ENCODE peak calls at places on chromosomes 2 and 18, in nine cellular contexts. A is CD8-positive, alpha-beta T cell; E is PC-3; Q is heart left ventricle; V is tibial nerve; B is left ventricle myocardium inferior; K is H9; Y is uterus; S is A673. W is an unnamed sample.

GRCh38 chr2:67216881-67217280 is 180.3 kb upstream of the ETAA1 start:
- DNase-seq in V (no peak), A (no peak), B (no peak), Q (no peak), E (no peak), K (no peak), S (peak; percentile 25), Y (no peak), W (peak; percentile 54)

GRCh38 chr2:11788725-11789124 is 42.3 kb downstream of the LPIN1 start:
- DNase-seq in Y (no peak), K (no peak), E (no peak), Q (no peak), S (no peak), A (no peak), B (no peak), V (no peak), W (no peak)

GRCh38 chr18:74631242-74632087 is 33.8 kb downstream of the ZNF407 start:
- DNase-seq in E (no peak), K (no peak), Q (no peak), B (no peak), A (no peak), V (no peak), S (no peak), Y (no peak), W (no peak)

GRCh38 chr2:161306919-161307318 is 1.3 kb upstream of the PSMD14 start:
- DNase-seq in V (no peak), E (no peak), Q (no peak), K (peak; percentile 42), A (no peak), S (no peak), Y (no peak), B (no peak), W (peak; percentile 31)

GRCh38 chr2:173159794-173160463 is 84.3 kb downstream of the MAP3K20 start:
- DNase-seq in Y (peak; percentile 95), E (peak; percentile 96), A (no peak), B (peak; percentile 80), V (peak; percentile 65), K (peak; percentile 38), S (peak; percentile 70), Q (peak; percentile 43), W (no peak)

GRCh38 chr18:14074187-14074586 is 58.0 kb downstream of the ZNF519 start:
- DNase-seq in B (no peak), K (peak; percentile 72), S (peak; percentile 43), E (peak; percentile 13), Q (no peak), A (no peak), Y (no peak), V (no peak), W (peak; percentile 21)

GRCh38 chr2:79253375-79253774 is 93.8 kb upstream of the REG3A start:
- DNase-seq in V (no peak), E (no peak), Q (no peak), A (no peak), S (no peak), B (no peak), Y (no peak), K (no peak), W (no peak)

GRCh38 chr18:77668219-77668618 is 418.6 kb downstream of the GALR1 start:
- DNase-seq in V (no peak), B (no peak), E (no peak), S (no peak), Y (no peak), Q (no peak), A (no peak), K (no peak), W (no peak)

GRCh38 chr2:144156736-144157645 is 362.9 kb downstream of the ZEB2 start:
- DNase-seq in B (no peak), Y (no peak), K (no peak), Q (no peak), V (no peak), A (no peak), S (no peak), E (no peak), W (no peak)

GRCh38 chr2:51329512-51329911 is 297.6 kb upstream of the NRXN1 start:
- DNase-seq in Y (no peak), K (no peak), E (no peak), Q (no peak), A (no peak), V (no peak), B (no peak), S (no peak), W (no peak)

GRCh38 chr2:241948299-241948897 is 78.9 kb downstream of the RTP5 start:
- DNase-seq in Q (no peak), A (no peak), Y (no peak), E (no peak), S (no peak), K (no peak), B (no peak), V (no peak), W (no peak)

GRCh38 chr2:70960833-70961647 is 17.4 kb upstream of the ANKRD53 start:
- DNase-seq in V (no peak), Q (no peak), S (no peak), K (peak; percentile 72), Y (peak; percentile 4), A (peak; percentile 44), E (no peak), B (no peak), W (no peak)

GRCh38 chr2:189673661-189674373 is 653 bp upstream of the ANKAR start:
- DNase-seq in A (no peak), K (no peak), S (no peak), E (peak; percentile 13), Q (no peak), V (no peak), B (no peak), Y (no peak), W (peak; percentile 55)

GRCh38 chr2:109721626-109722025 is 72.5 kb upstream of the RGPD5 start:
- DNase-seq in E (no peak), Q (no peak), S (no peak), Y (no peak), K (no peak), A (peak; percentile 11), B (no peak), V (no peak), W (no peak)

GRCh38 chr2:96554293-96555145 is 18.0 kb downstream of the ARID5A start:
- DNase-seq in K (peak; percentile 84), B (peak; percentile 68), S (peak; percentile 64), E (peak; percentile 64), Q (peak; percentile 72), V (peak; percentile 51), A (peak; percentile 86), Y (peak; percentile 73), W (peak; percentile 59)

GRCh38 chr2:61937881-61938280 is 32.4 kb downstream of the COMMD1 start:
- DNase-seq in S (no peak), K (no peak), Q (no peak), A (no peak), Y (no peak), V (no peak), E (no peak), B (no peak), W (no peak)

GRCh38 chr2:31980674-31981356 is 30.0 kb downstream of the MEMO1 start:
- DNase-seq in E (peak; percentile 38), V (no peak), B (no peak), S (peak; percentile 23), K (peak; percentile 33), Q (no peak), Y (no peak), A (no peak), W (no peak)

GRCh38 chr18:14945984-14946383 is 198.0 kb downstream of the ANKRD30B start:
- DNase-seq in Y (no peak), A (no peak), B (no peak), E (no peak), K (no peak), V (no peak), S (no peak), Q (no peak), W (no peak)

GRCh38 chr2:100641115-100641415 is 78.3 kb downstream of the PDCL3 start:
- DNase-seq in Y (no peak), Q (no peak), E (no peak), S (no peak), A (no peak), K (no peak), V (no peak), B (no peak), W (no peak)

GRCh38 chr2:112542974-112543760 is 902 bp downstream of the POLR1B start:
- DNase-seq in B (no peak), S (peak; percentile 49), A (no peak), Y (no peak), V (no peak), E (peak; percentile 44), K (no peak), Q (no peak), W (peak; percentile 23)

GRCh38 chr2:240429872-240430491 is 5.5 kb upstream of the GPC1 start:
- DNase-seq in K (peak; percentile 39), E (no peak), Y (no peak), Q (peak; percentile 5), A (no peak), B (peak; percentile 7), S (no peak), V (peak; percentile 4), W (peak; percentile 32)

GRCh38 chr2:238380336-238380735 is 46.4 kb upstream of the ASB1 start:
- DNase-seq in Y (no peak), K (no peak), Q (no peak), E (no peak), A (no peak), S (no peak), V (no peak), B (no peak), W (no peak)
- H3K27ac ChIP-seq in Y (no peak overlapping the region), K (no peak overlapping the region), Q (no peak overlapping the region), E (peak overlapping the region; percentile 88), A (no peak overlapping the region), S (no peak overlapping the region), V (no peak overlapping the region), B (peak overlapping the region; percentile 79), W (no peak overlapping the region)

DNA sequence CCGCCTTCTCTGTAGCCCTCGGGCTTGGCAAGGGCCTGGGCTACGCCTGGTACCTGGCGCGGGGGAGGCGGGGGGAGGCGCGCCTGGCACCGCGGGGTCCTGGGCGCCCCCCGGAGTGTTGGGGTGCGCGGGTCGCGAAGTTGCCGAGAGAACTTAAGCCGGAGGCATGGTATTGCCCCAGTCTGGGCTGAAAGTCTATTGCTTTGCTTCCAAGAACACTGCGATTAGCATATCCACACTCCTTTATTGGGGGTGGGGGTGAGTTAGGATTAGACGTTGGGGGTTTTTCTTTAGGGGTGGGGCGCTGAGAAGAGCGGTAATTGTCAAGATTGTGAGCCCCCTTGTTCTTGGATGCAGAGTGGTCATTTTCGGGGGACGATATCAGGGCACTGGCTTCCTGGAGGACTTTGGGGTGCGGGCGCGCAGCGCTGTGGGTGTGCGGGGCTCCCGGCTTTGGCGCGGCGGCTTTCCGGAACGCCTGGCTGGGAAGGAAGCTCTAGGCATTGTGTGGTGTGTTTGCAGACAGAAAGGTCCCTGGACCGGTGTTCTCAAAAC is 799 bp downstream of the TANC1 start:
- DNase-seq in Y (no peak), S (peak; percentile 21), B (no peak), Q (no peak), A (no peak), K (no peak), V (no peak), E (no peak), W (no peak)
- H3K27me3 ChIP-seq in Y (no peaks in the 10 kb centered on the region), S (no peaks in the 10 kb centered on the region), B (no peaks in the 10 kb centered on the region), Q (no peaks in the 10 kb centered on the region), A (peaks cover 3% of the 10 kb centered on the region), K (peaks cover 17% of the 10 kb centered on the region), V (no peaks in the 10 kb centered on the region), E (no peaks in the 10 kb centered on the region), W (no peaks in the 10 kb centered on the region)

GRCh38 chr2:140085674-140086073 is 1305.5 kb upstream of the NXPH2 start:
- DNase-seq in E (peak; percentile 40), Y (no peak), B (no peak), Q (no peak), S (peak; percentile 47), V (no peak), K (no peak), A (no peak), W (no peak)
- TF ChIP-seq CTCF in E (peak; percentile 57), Y (no peak), B (peak; percentile 21), Q (no peak), S (peak; percentile 52), V (no peak), K (no peak), A (no peak), W (no peak)

GRCh38 chr2:47000679-47001075 is 85.1 kb upstream of the MCFD2 start:
- DNase-seq in A (no peak), S (no peak), K (no peak), V (no peak), B (no peak), Y (no peak), Q (no peak), E (no peak), W (no peak)
- H3K27ac ChIP-seq in A (no peak overlapping the region), S (no peak overlapping the region), K (no peak overlapping the region), V (no peak overlapping the region), B (peak overlapping the region; percentile 68), Y (no peak overlapping the region), Q (no peak overlapping the region), E (no peak overlapping the region), W (peak overlapping the region; percentile 95)

W was measured in WERI-Rb-1.